ENCODE peak calls at places on chromosomes 3 and 15, in four cellular contexts. R is HFF-Myc, T is left ventricle myocardium inferior, I is astrocyte of the spinal cord. O is an unnamed sample.

GRCh38 chr3:114351123-114351821 is 57.4 kb downstream of the TIGIT start:
- DNase-seq in R (no peak), T (no peak), I (no peak), O (no peak)

GRCh38 chr3:133956333-133956732 is 60.7 kb upstream of the RAB6B start:
- DNase-seq in R (no peak), T (peak), I (no peak), O (peak)

GRCh38 chr3:17640466-17640865 is 102.0 kb downstream of the TBC1D5 start:
- DNase-seq in R (no peak), T (no peak), I (peak), O (no peak)

GRCh38 chr15:86650084-86650483 is 570.4 kb downstream of the AGBL1 start:
- DNase-seq in R (no peak), T (no peak), I (no peak), O (no peak)

GRCh38 chr3:138042043-138042442 is 32.1 kb downstream of the CLDN18 start:
- DNase-seq in R (no peak), T (no peak), I (peak), O (no peak)

GRCh38 chr3:134030801-134031619 is 1.3 kb upstream of the SLCO2A1 start:
- DNase-seq in R (no peak), T (no peak), I (no peak), O (no peak)

GRCh38 chr3:84128024-84128423 is 830.8 kb upstream of the CADM2 start:
- DNase-seq in R (no peak), T (no peak), I (no peak), O (no peak)

GRCh38 chr15:24916305-24917009 is 38.3 kb upstream of the SNRPN start:
- DNase-seq in R (no peak), T (no peak), I (no peak), O (no peak)

GRCh38 chr3:62128028-62128427 is 245.3 kb downstream of the FEZF2 start:
- DNase-seq in R (no peak), T (no peak), I (no peak), O (no peak)

GRCh38 chr3:127124135-127124534 is 68.8 kb upstream of the PRR23E start:
- DNase-seq in R (no peak), T (no peak), I (peak), O (no peak)

GRCh38 chr3:172323894-172324590 is 124.2 kb downstream of the GHSR start:
- DNase-seq in R (no peak), T (peak), I (peak), O (peak)

GRCh38 chr15:63292771-63293170 is 15.4 kb downstream of the APH1B start:
- DNase-seq in R (no peak), T (no peak), I (peak), O (no peak)

GRCh38 chr3:187669675-187670504 is at the start of gene SST:
- DNase-seq in R (peak), T (no peak), I (peak), O (peak)

GRCh38 chr3:139629033-139629432 is 48.7 kb downstream of the NMNAT3 start:
- DNase-seq in R (no peak), T (no peak), I (no peak), O (no peak)

GRCh38 chr15:56737791-56738190 is 4.5 kb upstream of the ZNF280D start:
- DNase-seq in R (no peak), T (no peak), I (no peak), O (no peak)

GRCh38 chr3:129893616-129894070 is at the start of gene TMCC1:
- DNase-seq in R (peak), T (peak), I (peak), O (peak)

GRCh38 chr3:97389883-97390282 is 374.7 kb upstream of the ARL6 start:
- DNase-seq in R (no peak), T (no peak), I (no peak), O (no peak)

GRCh38 chr15:29903785-29904464 is 81.7 kb upstream of the TJP1 start:
- DNase-seq in R (no peak), T (no peak), I (no peak), O (no peak)

GRCh38 chr3:169104972-169105371 is 558.5 kb downstream of the MECOM start:
- DNase-seq in R (no peak), T (no peak), I (peak), O (no peak)

GRCh38 chr15:39976291-39977274 is 42.7 kb downstream of the EIF2AK4 start:
- DNase-seq in R (no peak), T (peak), I (peak), O (peak)

GRCh38 chr3:190481779-190482178 is 32.1 kb upstream of the TMEM207 start:
- DNase-seq in R (no peak), T (no peak), I (no peak), O (no peak)

GRCh38 chr3:197458906-197459470 is 96.8 kb downstream of the BDH1 start:
- DNase-seq in R (no peak), T (no peak), I (no peak), O (no peak)

GRCh38 chr15:42149493-42150245 is 6.8 kb downstream of the PLA2G4F start:
- DNase-seq in R (no peak), T (no peak), I (no peak), O (no peak)

GRCh38 chr15:90345859-90346258 is 6.2 kb upstream of the ZNF774 start:
- DNase-seq in R (no peak), T (no peak), I (no peak), O (no peak)

GRCh38 chr3:178238179-178238578 is 298.1 kb upstream of the KCNMB2 start:
- DNase-seq in R (no peak), T (no peak), I (no peak), O (no peak)

GRCh38 chr3:81765425-81765824 is 4.0 kb upstream of the GBE1 start:
- DNase-seq in R (no peak), T (no peak), I (no peak), O (no peak)

GRCh38 chr3:58577269-58577821 is at the start of gene FAM107A:
- DNase-seq in R (peak), T (peak), I (peak), O (peak)

GRCh38 chr3:57958642-57959406 is 49.4 kb upstream of the FLNB start:
- DNase-seq in R (no peak), T (peak), I (no peak), O (no peak)

GRCh38 chr3:123508176-123508575 is 59.3 kb upstream of the ADCY5 start:
- DNase-seq in R (no peak), T (no peak), I (no peak), O (no peak)

GRCh38 chr15:96125681-96126080 is 204.8 kb upstream of the NR2F2 start:
- DNase-seq in R (no peak), T (no peak), I (peak), O (no peak)

GRCh38 chr3:155738580-155739076 is 6.2 kb downstream of the PLCH1 start:
- DNase-seq in R (no peak), T (no peak), I (no peak), O (no peak)

GRCh38 chr15:91116379-91117067 is 16.5 kb downstream of the SV2B start:
- DNase-seq in R (no peak), T (no peak), I (no peak), O (no peak)

O was measured in ovary.